ENCODE peak calls at places on chromosomes 2 and 18, in nine cellular contexts. One of them, this sample, is unnamed.

GRCh38 chr2:210199186-210199765 is 26.0 kb downstream of the ACADL start:
- DNase-seq in left lung: no peak
- DNase-seq in astrocyte of the spinal cord: peak; percentile 51
- DNase-seq in activated CD8-positive, alpha-beta T cell treated with anti-CD3 and anti-CD28 coated beads for 36 hours: no peak
- DNase-seq in PC-9: no peak
- DNase-seq in IMR-90: peak; percentile 41
- DNase-seq in thoracic aorta: no peak
- DNase-seq in foreskin keratinocyte: peak; percentile 28
- DNase-seq in testis: no peak
- DNase-seq in this sample: no peak

GRCh38 chr2:19358242-19359020 is at the start of gene OSR1:
- DNase-seq in foreskin keratinocyte: no peak
- DNase-seq in activated CD8-positive, alpha-beta T cell treated with anti-CD3 and anti-CD28 coated beads for 36 hours: no peak
- DNase-seq in thoracic aorta: no peak
- DNase-seq in PC-9: no peak
- DNase-seq in astrocyte of the spinal cord: peak; percentile 76
- DNase-seq in left lung: peak; percentile 65
- DNase-seq in IMR-90: peak; percentile 86
- DNase-seq in testis: peak; percentile 82
- DNase-seq in this sample: peak; percentile 79

GRCh38 chr2:41698787-41699422 is 348.9 kb upstream of the PKDCC start:
- DNase-seq in thoracic aorta: no peak
- DNase-seq in testis: peak; percentile 79
- DNase-seq in activated CD8-positive, alpha-beta T cell treated with anti-CD3 and anti-CD28 coated beads for 36 hours: peak; percentile 37
- DNase-seq in left lung: no peak
- DNase-seq in foreskin keratinocyte: no peak
- DNase-seq in astrocyte of the spinal cord: peak; percentile 19
- DNase-seq in IMR-90: no peak
- DNase-seq in PC-9: no peak
- DNase-seq in this sample: peak; percentile 23

GRCh38 chr2:37143986-37144385 is 12.8 kb downstream of the EIF2AK2 start:
- DNase-seq in left lung: no peak
- DNase-seq in activated CD8-positive, alpha-beta T cell treated with anti-CD3 and anti-CD28 coated beads for 36 hours: no peak
- DNase-seq in IMR-90: peak; percentile 68
- DNase-seq in thoracic aorta: no peak
- DNase-seq in foreskin keratinocyte: no peak
- DNase-seq in testis: no peak
- DNase-seq in PC-9: no peak
- DNase-seq in astrocyte of the spinal cord: no peak
- DNase-seq in this sample: no peak

GRCh38 chr2:167355796-167356195 is 467.5 kb downstream of the XIRP2 start:
- DNase-seq in testis: no peak
- DNase-seq in foreskin keratinocyte: no peak
- DNase-seq in thoracic aorta: no peak
- DNase-seq in PC-9: no peak
- DNase-seq in activated CD8-positive, alpha-beta T cell treated with anti-CD3 and anti-CD28 coated beads for 36 hours: no peak
- DNase-seq in left lung: no peak
- DNase-seq in IMR-90: peak; percentile 80
- DNase-seq in astrocyte of the spinal cord: peak; percentile 74
- DNase-seq in this sample: no peak

GRCh38 chr2:225742487-225742886 is 343.0 kb downstream of the NYAP2 start:
- DNase-seq in astrocyte of the spinal cord: no peak
- DNase-seq in foreskin keratinocyte: no peak
- DNase-seq in testis: no peak
- DNase-seq in PC-9: no peak
- DNase-seq in left lung: no peak
- DNase-seq in IMR-90: no peak
- DNase-seq in activated CD8-positive, alpha-beta T cell treated with anti-CD3 and anti-CD28 coated beads for 36 hours: no peak
- DNase-seq in thoracic aorta: no peak
- DNase-seq in this sample: no peak

GRCh38 chr2:142973822-142974207 is 96.4 kb downstream of the KYNU start:
- DNase-seq in activated CD8-positive, alpha-beta T cell treated with anti-CD3 and anti-CD28 coated beads for 36 hours: no peak
- DNase-seq in PC-9: peak; percentile 33
- DNase-seq in foreskin keratinocyte: peak; percentile 95
- DNase-seq in astrocyte of the spinal cord: no peak
- DNase-seq in testis: no peak
- DNase-seq in left lung: no peak
- DNase-seq in thoracic aorta: no peak
- DNase-seq in IMR-90: no peak
- DNase-seq in this sample: no peak

GRCh38 chr2:231359948-231360347 is 35.6 kb upstream of the B3GNT7 start:
- DNase-seq in thoracic aorta: no peak
- DNase-seq in PC-9: no peak
- DNase-seq in astrocyte of the spinal cord: no peak
- DNase-seq in left lung: no peak
- DNase-seq in testis: no peak
- DNase-seq in activated CD8-positive, alpha-beta T cell treated with anti-CD3 and anti-CD28 coated beads for 36 hours: no peak
- DNase-seq in foreskin keratinocyte: no peak
- DNase-seq in IMR-90: no peak
- DNase-seq in this sample: no peak

GRCh38 chr2:143264851-143265250 is 135.6 kb downstream of the ARHGAP15 start:
- DNase-seq in thoracic aorta: no peak
- DNase-seq in testis: peak; percentile 21
- DNase-seq in PC-9: no peak
- DNase-seq in foreskin keratinocyte: peak; percentile 37
- DNase-seq in IMR-90: peak; percentile 92
- DNase-seq in astrocyte of the spinal cord: peak; percentile 89
- DNase-seq in activated CD8-positive, alpha-beta T cell treated with anti-CD3 and anti-CD28 coated beads for 36 hours: no peak
- DNase-seq in left lung: no peak
- DNase-seq in this sample: no peak

GRCh38 chr2:222568866-222569265 is 87.0 kb downstream of the FARSB start:
- DNase-seq in activated CD8-positive, alpha-beta T cell treated with anti-CD3 and anti-CD28 coated beads for 36 hours: no peak
- DNase-seq in astrocyte of the spinal cord: peak; percentile 82
- DNase-seq in foreskin keratinocyte: no peak
- DNase-seq in IMR-90: peak; percentile 85
- DNase-seq in left lung: no peak
- DNase-seq in thoracic aorta: no peak
- DNase-seq in PC-9: no peak
- DNase-seq in testis: peak; percentile 58
- DNase-seq in this sample: no peak

GRCh38 chr2:66981074-66981473 is 416.1 kb upstream of the ETAA1 start:
- DNase-seq in IMR-90: no peak
- DNase-seq in activated CD8-positive, alpha-beta T cell treated with anti-CD3 and anti-CD28 coated beads for 36 hours: no peak
- DNase-seq in testis: no peak
- DNase-seq in left lung: no peak
- DNase-seq in PC-9: no peak
- DNase-seq in astrocyte of the spinal cord: no peak
- DNase-seq in foreskin keratinocyte: no peak
- DNase-seq in thoracic aorta: no peak
- DNase-seq in this sample: no peak

GRCh38 chr2:121140734-121141133 is 144.3 kb downstream of the TFCP2L1 start:
- DNase-seq in PC-9: peak; percentile 87
- DNase-seq in activated CD8-positive, alpha-beta T cell treated with anti-CD3 and anti-CD28 coated beads for 36 hours: no peak
- DNase-seq in thoracic aorta: no peak
- DNase-seq in left lung: no peak
- DNase-seq in testis: no peak
- DNase-seq in foreskin keratinocyte: no peak
- DNase-seq in astrocyte of the spinal cord: no peak
- DNase-seq in IMR-90: no peak
- DNase-seq in this sample: no peak

GRCh38 chr18:75227535-75227934 is 16.9 kb downstream of the TSHZ1 start:
- DNase-seq in testis: no peak
- DNase-seq in thoracic aorta: no peak
- DNase-seq in PC-9: no peak
- DNase-seq in left lung: no peak
- DNase-seq in activated CD8-positive, alpha-beta T cell treated with anti-CD3 and anti-CD28 coated beads for 36 hours: no peak
- DNase-seq in astrocyte of the spinal cord: peak; percentile 36
- DNase-seq in IMR-90: no peak
- DNase-seq in foreskin keratinocyte: no peak
- DNase-seq in this sample: no peak

DNA sequence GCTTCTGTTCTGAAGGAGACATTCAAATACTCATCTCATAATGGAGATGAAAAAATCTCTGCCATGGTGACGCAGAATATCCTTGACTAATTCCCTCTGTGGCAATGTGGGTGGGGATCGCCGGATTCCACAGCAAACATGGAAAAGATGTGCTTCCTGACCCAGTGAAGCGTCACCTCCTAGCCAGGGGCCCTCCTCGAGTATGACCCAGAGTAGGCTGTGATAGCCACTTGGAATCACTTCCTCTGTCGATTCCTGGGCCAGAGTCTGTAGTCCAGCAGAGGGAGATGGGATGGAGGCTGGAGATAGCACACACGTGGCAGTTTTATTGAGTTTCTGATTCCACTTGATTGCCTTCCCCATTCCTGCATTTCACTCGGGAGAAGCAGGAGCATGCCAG is 36.8 kb downstream of the DRC1 start:
- DNase-seq in PC-9: no peak
- DNase-seq in activated CD8-positive, alpha-beta T cell treated with anti-CD3 and anti-CD28 coated beads for 36 hours: no peak
- DNase-seq in left lung: no peak
- DNase-seq in astrocyte of the spinal cord: no peak
- DNase-seq in foreskin keratinocyte: no peak
- DNase-seq in thoracic aorta: no peak
- DNase-seq in testis: no peak
- DNase-seq in IMR-90: peak; percentile 13
- DNase-seq in this sample: no peak
- TF ChIP-seq CTCF in PC-9: no peak
- TF ChIP-seq CTCF in activated CD8-positive, alpha-beta T cell treated with anti-CD3 and anti-CD28 coated beads for 36 hours: no peak
- TF ChIP-seq CTCF in left lung: no peak
- TF ChIP-seq CTCF in astrocyte of the spinal cord: no peak
- TF ChIP-seq CTCF in foreskin keratinocyte: no peak
- TF ChIP-seq CTCF in thoracic aorta: no peak
- TF ChIP-seq CTCF in testis: no peak
- TF ChIP-seq CTCF in IMR-90: no peak
- TF ChIP-seq CTCF in this sample: no peak

DNA sequence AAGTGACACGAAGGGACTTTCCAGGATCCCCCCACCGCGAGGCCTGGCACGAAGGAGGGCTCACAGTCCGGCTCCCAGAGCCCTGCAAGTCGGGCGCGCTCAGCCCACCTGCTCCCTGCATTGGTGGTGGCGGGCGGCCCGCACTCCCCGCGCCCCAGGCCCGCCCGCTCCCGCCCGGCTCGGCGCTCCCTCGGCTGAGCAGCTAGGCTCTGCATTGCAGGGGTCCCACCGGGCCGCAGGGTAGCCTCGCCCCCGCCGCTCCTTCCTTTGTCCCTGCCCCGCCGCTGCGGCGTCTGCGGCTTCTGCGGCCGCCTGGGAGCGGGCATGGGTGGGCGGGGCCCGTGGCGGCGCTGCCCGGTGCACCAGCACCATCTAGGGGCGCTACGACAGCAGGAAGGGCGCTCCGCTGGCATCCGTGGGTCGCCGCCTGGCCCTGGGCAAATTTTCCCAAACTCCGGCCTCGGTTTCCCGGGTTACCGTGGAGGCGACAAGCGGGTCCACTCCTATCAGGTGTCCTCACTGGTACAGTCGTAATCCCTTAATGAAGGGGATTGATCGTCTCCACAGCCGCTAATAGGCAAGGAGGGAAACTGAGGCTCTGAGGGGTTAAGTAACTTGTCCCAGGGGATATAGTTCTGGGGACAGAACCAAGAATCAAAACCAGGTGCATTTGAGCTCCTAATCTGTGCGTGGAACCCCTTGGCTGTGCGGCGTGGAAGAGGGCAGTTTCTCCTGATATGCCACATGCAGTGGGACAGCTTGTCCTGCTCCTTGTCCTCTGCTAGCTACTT is 157.4 kb downstream of the CYRIA start:
- DNase-seq in thoracic aorta: no peak
- DNase-seq in foreskin keratinocyte: no peak
- DNase-seq in astrocyte of the spinal cord: peak; percentile 4
- DNase-seq in left lung: peak; percentile 38
- DNase-seq in activated CD8-positive, alpha-beta T cell treated with anti-CD3 and anti-CD28 coated beads for 36 hours: peak; percentile 10
- DNase-seq in IMR-90: no peak
- DNase-seq in testis: peak; percentile 48
- DNase-seq in PC-9: no peak
- DNase-seq in this sample: peak; percentile 24
- TF ChIP-seq CTCF in thoracic aorta: peak; percentile 39
- TF ChIP-seq CTCF in foreskin keratinocyte: peak; percentile 80
- TF ChIP-seq CTCF in astrocyte of the spinal cord: peak; percentile 47
- TF ChIP-seq CTCF in left lung: peak; percentile 45
- TF ChIP-seq CTCF in activated CD8-positive, alpha-beta T cell treated with anti-CD3 and anti-CD28 coated beads for 36 hours: peak; percentile 47
- TF ChIP-seq CTCF in IMR-90: peak; percentile 37
- TF ChIP-seq CTCF in testis: no peak
- TF ChIP-seq CTCF in PC-9: peak; percentile 61
- TF ChIP-seq CTCF in this sample: peak; percentile 60

DNA sequence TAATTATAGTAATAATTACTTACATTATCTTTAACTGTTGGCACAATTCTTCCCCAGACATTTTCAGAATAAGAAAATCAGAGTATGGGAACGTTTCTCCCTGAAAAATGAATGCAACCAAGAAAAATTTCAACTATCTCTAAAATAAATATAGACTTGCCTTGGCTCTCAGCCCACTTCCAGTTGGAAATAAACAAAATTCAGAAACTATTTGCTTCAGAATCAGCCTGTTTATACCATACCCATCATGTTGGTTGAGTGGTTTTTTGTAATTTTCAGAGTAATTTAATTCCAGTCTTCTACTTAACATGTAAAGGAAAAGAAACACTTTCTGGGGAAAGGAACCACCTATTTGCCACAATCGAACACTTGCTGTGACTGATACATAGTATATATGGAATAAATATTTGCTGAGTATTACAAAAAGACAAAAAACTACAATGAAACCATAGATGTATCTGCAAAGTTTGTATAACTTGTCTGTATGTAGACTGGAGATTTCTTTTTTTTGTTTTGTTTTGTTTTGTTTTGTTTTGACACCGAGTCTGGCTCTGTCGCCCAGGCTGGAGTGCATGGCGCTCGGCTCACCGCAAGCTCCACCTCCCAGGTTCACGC is 165.5 kb downstream of the TMX3 start:
- DNase-seq in IMR-90: peak; percentile 81
- DNase-seq in PC-9: no peak
- DNase-seq in foreskin keratinocyte: no peak
- DNase-seq in testis: no peak
- DNase-seq in left lung: no peak
- DNase-seq in astrocyte of the spinal cord: peak; percentile 32
- DNase-seq in thoracic aorta: no peak
- DNase-seq in activated CD8-positive, alpha-beta T cell treated with anti-CD3 and anti-CD28 coated beads for 36 hours: no peak
- DNase-seq in this sample: no peak
- TF ChIP-seq CTCF in IMR-90: no peak
- TF ChIP-seq CTCF in PC-9: no peak
- TF ChIP-seq CTCF in foreskin keratinocyte: no peak
- TF ChIP-seq CTCF in testis: no peak
- TF ChIP-seq CTCF in left lung: no peak
- TF ChIP-seq CTCF in astrocyte of the spinal cord: no peak
- TF ChIP-seq CTCF in thoracic aorta: no peak
- TF ChIP-seq CTCF in activated CD8-positive, alpha-beta T cell treated with anti-CD3 and anti-CD28 coated beads for 36 hours: no peak
- TF ChIP-seq CTCF in this sample: no peak

DNA sequence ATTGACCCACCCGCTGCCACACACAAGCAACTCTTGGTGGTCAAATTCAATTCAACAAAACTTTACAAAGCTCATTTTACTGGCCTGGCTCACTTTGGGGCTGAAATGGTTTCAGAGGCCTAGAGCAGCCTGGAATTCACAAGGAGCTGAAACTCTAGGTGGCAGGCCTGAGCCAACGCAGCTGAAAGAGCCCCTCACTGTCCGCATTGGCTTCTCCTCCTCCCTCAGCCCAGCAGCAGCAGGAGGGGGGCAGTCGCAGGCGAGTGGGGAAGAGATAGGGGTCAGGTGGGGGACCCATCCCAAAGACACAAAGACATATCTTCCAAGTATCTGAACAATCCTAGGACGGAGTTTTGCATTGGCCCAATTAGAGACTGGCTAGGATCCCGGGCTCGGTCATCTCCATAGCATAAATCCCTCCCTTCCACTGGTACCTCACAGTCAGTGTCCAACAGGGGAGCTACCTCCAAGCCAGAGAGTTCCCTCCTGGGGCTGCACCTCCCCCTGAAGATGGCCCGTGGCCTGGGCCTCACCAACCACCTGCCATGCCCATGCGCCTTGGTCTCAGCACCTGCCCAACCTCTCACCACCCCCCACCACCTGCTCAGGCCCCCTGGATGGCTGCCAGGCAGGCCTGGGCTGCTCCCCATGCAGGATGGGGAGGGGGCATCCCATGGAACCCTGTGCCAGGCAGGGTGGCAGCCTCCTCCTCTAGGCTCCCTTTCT is 113.4 kb downstream of the ZBTB7C start:
- DNase-seq in thoracic aorta: no peak
- DNase-seq in PC-9: no peak
- DNase-seq in foreskin keratinocyte: no peak
- DNase-seq in astrocyte of the spinal cord: no peak
- DNase-seq in left lung: no peak
- DNase-seq in IMR-90: no peak
- DNase-seq in activated CD8-positive, alpha-beta T cell treated with anti-CD3 and anti-CD28 coated beads for 36 hours: no peak
- DNase-seq in testis: no peak
- DNase-seq in this sample: no peak
- TF ChIP-seq CTCF in thoracic aorta: no peak
- TF ChIP-seq CTCF in PC-9: peak; percentile 30
- TF ChIP-seq CTCF in foreskin keratinocyte: peak; percentile 45
- TF ChIP-seq CTCF in astrocyte of the spinal cord: peak; percentile 52
- TF ChIP-seq CTCF in left lung: peak; percentile 11
- TF ChIP-seq CTCF in IMR-90: no peak
- TF ChIP-seq CTCF in activated CD8-positive, alpha-beta T cell treated with anti-CD3 and anti-CD28 coated beads for 36 hours: no peak
- TF ChIP-seq CTCF in testis: no peak
- TF ChIP-seq CTCF in this sample: no peak

This sample was measured in pancreas.